ENCODE peak calls at places on chromosomes 6 and 20, in five cellular contexts. One of them, this sample, is unnamed.

GRCh38 chr20:58523916-58524315 is 8.7 kb upstream of the APCDD1L start:
- DNase-seq in body of pancreas: no peak
- DNase-seq in activated CD8-positive, alpha-beta T cell treated with anti-CD3 and anti-CD28 coated beads for 36 hours: no peak
- DNase-seq in AG09309: no peak
- DNase-seq in GM12865: no peak
- DNase-seq in this sample: no peak

GRCh38 chr20:10798811-10799210 is 125.0 kb upstream of the JAG1 start:
- DNase-seq in body of pancreas: peak
- DNase-seq in activated CD8-positive, alpha-beta T cell treated with anti-CD3 and anti-CD28 coated beads for 36 hours: no peak
- DNase-seq in AG09309: no peak
- DNase-seq in GM12865: no peak
- DNase-seq in this sample: no peak

GRCh38 chr6:164200071-164200470 is 785.6 kb downstream of the QKI start:
- DNase-seq in body of pancreas: no peak
- DNase-seq in activated CD8-positive, alpha-beta T cell treated with anti-CD3 and anti-CD28 coated beads for 36 hours: no peak
- DNase-seq in AG09309: no peak
- DNase-seq in GM12865: no peak
- DNase-seq in this sample: no peak

GRCh38 chr20:35478804-35479472 is 23.5 kb downstream of the CEP250 start:
- DNase-seq in body of pancreas: no peak
- DNase-seq in activated CD8-positive, alpha-beta T cell treated with anti-CD3 and anti-CD28 coated beads for 36 hours: peak
- DNase-seq in AG09309: no peak
- DNase-seq in GM12865: peak
- DNase-seq in this sample: peak

GRCh38 chr20:3239867-3240775 is 1.1 kb upstream of the SLC4A11 start:
- DNase-seq in body of pancreas: no peak
- DNase-seq in activated CD8-positive, alpha-beta T cell treated with anti-CD3 and anti-CD28 coated beads for 36 hours: no peak
- DNase-seq in AG09309: no peak
- DNase-seq in GM12865: no peak
- DNase-seq in this sample: peak

GRCh38 chr20:460180-460579 is 2.2 kb downstream of the TBC1D20 start:
- DNase-seq in body of pancreas: no peak
- DNase-seq in activated CD8-positive, alpha-beta T cell treated with anti-CD3 and anti-CD28 coated beads for 36 hours: no peak
- DNase-seq in AG09309: no peak
- DNase-seq in GM12865: no peak
- DNase-seq in this sample: no peak

GRCh38 chr6:105974981-105975380 is 111.2 kb upstream of the PRDM1 start:
- DNase-seq in body of pancreas: no peak
- DNase-seq in activated CD8-positive, alpha-beta T cell treated with anti-CD3 and anti-CD28 coated beads for 36 hours: no peak
- DNase-seq in AG09309: no peak
- DNase-seq in GM12865: no peak
- DNase-seq in this sample: no peak

GRCh38 chr20:44460795-44461141 is 14.9 kb upstream of the TTPAL start:
- DNase-seq in body of pancreas: no peak
- DNase-seq in activated CD8-positive, alpha-beta T cell treated with anti-CD3 and anti-CD28 coated beads for 36 hours: no peak
- DNase-seq in AG09309: no peak
- DNase-seq in GM12865: peak
- DNase-seq in this sample: peak

GRCh38 chr6:109455161-109455501 is 441 bp downstream of the MICAL1 start:
- DNase-seq in body of pancreas: no peak
- DNase-seq in activated CD8-positive, alpha-beta T cell treated with anti-CD3 and anti-CD28 coated beads for 36 hours: peak
- DNase-seq in AG09309: no peak
- DNase-seq in GM12865: peak
- DNase-seq in this sample: peak

GRCh38 chr6:75934643-75935472 is 137.6 kb downstream of the IMPG1 start:
- DNase-seq in body of pancreas: peak
- DNase-seq in activated CD8-positive, alpha-beta T cell treated with anti-CD3 and anti-CD28 coated beads for 36 hours: peak
- DNase-seq in AG09309: peak
- DNase-seq in GM12865: peak
- DNase-seq in this sample: peak
- TF ChIP-seq CTCF in body of pancreas: peak
- TF ChIP-seq CTCF in activated CD8-positive, alpha-beta T cell treated with anti-CD3 and anti-CD28 coated beads for 36 hours: peak
- TF ChIP-seq CTCF in AG09309: peak
- TF ChIP-seq CTCF in GM12865: peak
- TF ChIP-seq CTCF in this sample: peak

GRCh38 chr6:111503194-111503593 is 20.2 kb upstream of the REV3L start:
- DNase-seq in body of pancreas: no peak
- DNase-seq in activated CD8-positive, alpha-beta T cell treated with anti-CD3 and anti-CD28 coated beads for 36 hours: no peak
- DNase-seq in AG09309: no peak
- DNase-seq in GM12865: no peak
- DNase-seq in this sample: no peak
- TF ChIP-seq CTCF in body of pancreas: no peak
- TF ChIP-seq CTCF in activated CD8-positive, alpha-beta T cell treated with anti-CD3 and anti-CD28 coated beads for 36 hours: no peak
- TF ChIP-seq CTCF in AG09309: no peak
- TF ChIP-seq CTCF in GM12865: no peak
- TF ChIP-seq CTCF in this sample: no peak

DNA sequence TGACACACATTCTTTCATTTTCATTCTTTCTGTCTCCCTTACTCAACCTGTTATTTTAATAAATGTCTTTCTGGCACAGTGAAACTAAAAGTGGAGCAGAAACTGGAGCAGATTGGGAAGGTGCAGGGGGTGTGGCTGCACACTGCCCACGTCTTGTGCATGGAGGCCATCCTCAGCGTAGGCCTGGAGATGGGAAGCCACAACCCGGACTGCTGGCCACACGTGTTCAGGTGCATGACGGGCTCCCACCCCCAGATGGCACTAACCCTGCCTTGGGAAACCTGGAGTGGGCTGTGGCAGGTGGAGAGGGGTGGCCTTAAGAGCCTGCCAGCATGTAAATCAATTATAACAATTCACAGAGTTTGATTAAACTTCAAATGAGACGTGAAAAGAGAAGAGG is 71.4 kb upstream of the PBOV1 start:
- DNase-seq in body of pancreas: peak
- DNase-seq in activated CD8-positive, alpha-beta T cell treated with anti-CD3 and anti-CD28 coated beads for 36 hours: peak
- DNase-seq in AG09309: no peak
- DNase-seq in GM12865: peak
- DNase-seq in this sample: peak
- TF ChIP-seq CTCF in body of pancreas: no peak
- TF ChIP-seq CTCF in activated CD8-positive, alpha-beta T cell treated with anti-CD3 and anti-CD28 coated beads for 36 hours: no peak
- TF ChIP-seq CTCF in AG09309: no peak
- TF ChIP-seq CTCF in GM12865: peak
- TF ChIP-seq CTCF in this sample: no peak

GRCh38 chr6:97437087-97437486 is 154.1 kb upstream of the MMS22L start:
- DNase-seq in body of pancreas: no peak
- DNase-seq in activated CD8-positive, alpha-beta T cell treated with anti-CD3 and anti-CD28 coated beads for 36 hours: no peak
- DNase-seq in AG09309: peak
- DNase-seq in GM12865: no peak
- DNase-seq in this sample: no peak
- TF ChIP-seq CTCF in body of pancreas: peak
- TF ChIP-seq CTCF in activated CD8-positive, alpha-beta T cell treated with anti-CD3 and anti-CD28 coated beads for 36 hours: peak
- TF ChIP-seq CTCF in AG09309: peak
- TF ChIP-seq CTCF in GM12865: peak
- TF ChIP-seq CTCF in this sample: peak

This sample was measured in endothelial cell.